ENCODE peak calls at places on chromosomes 16 and 17, in six cellular contexts. C, F, Z, J, W and Q are unnamed samples.

GRCh38 chr17:67491009-67491677 is 114.1 kb downstream of the PITPNC1 start:
- DNase-seq in C (no peak), F (peak), Z (peak), J (no peak), W (peak), Q (peak)

GRCh38 chr16:61923629-61924028 is 112.6 kb downstream of the CDH8 start:
- DNase-seq in C (no peak), F (no peak), Z (no peak), J (no peak), W (no peak), Q (no peak)

GRCh38 chr17:75641343-75641742 is 8.1 kb downstream of the SMIM5 start:
- DNase-seq in C (no peak), F (no peak), Z (no peak), J (no peak), W (peak), Q (no peak)

GRCh38 chr17:61583242-61583641 is 7.8 kb downstream of the NACA2 start:
- DNase-seq in C (no peak), F (no peak), Z (no peak), J (peak), W (no peak), Q (no peak)

GRCh38 chr16:50635505-50636392 is 45.4 kb downstream of the SNX20 start:
- DNase-seq in C (no peak), F (no peak), Z (no peak), J (no peak), W (no peak), Q (no peak)

GRCh38 chr17:75602644-75603043 is 15.0 kb downstream of the MYO15B start:
- DNase-seq in C (no peak), F (no peak), Z (no peak), J (no peak), W (peak), Q (no peak)

GRCh38 chr16:57711-58110 is 4.1 kb downstream of the SNRNP25 start:
- DNase-seq in C (no peak), F (no peak), Z (no peak), J (no peak), W (no peak), Q (no peak)

GRCh38 chr17:47253541-47254402 is at the start of gene ITGB3:
- DNase-seq in C (peak), F (peak), Z (peak), J (peak), W (peak), Q (peak)

GRCh38 chr17:80426671-80427326 is 11.8 kb downstream of the ENDOV start:
- DNase-seq in C (peak), F (peak), Z (peak), J (peak), W (peak), Q (peak)

GRCh38 chr17:39629894-39630293 is 3.1 kb downstream of the PPP1R1B start:
- DNase-seq in C (no peak), F (no peak), Z (peak), J (no peak), W (no peak), Q (no peak)

GRCh38 chr17:70130274-70130673 is 39.1 kb upstream of the KCNJ2 start:
- DNase-seq in C (no peak), F (no peak), Z (no peak), J (no peak), W (no peak), Q (no peak)

GRCh38 chr17:76551685-76552084 is 11.8 kb downstream of the PRCD start:
- DNase-seq in C (no peak), F (no peak), Z (no peak), J (no peak), W (no peak), Q (no peak)

GRCh38 chr16:17149904-17150483 is 320.8 kb downstream of the XYLT1 start:
- DNase-seq in C (no peak), F (no peak), Z (no peak), J (no peak), W (no peak), Q (no peak)

GRCh38 chr17:42248351-42249179 is 27.6 kb downstream of the STAT5B start:
- DNase-seq in C (peak), F (peak), Z (no peak), J (peak), W (peak), Q (no peak)